ENCODE peak calls at places on chromosome 12, in four cellular contexts. One of them, this sample, is unnamed.

GRCh38 chr12:120735181-120735580 is 9.6 kb downstream of the ACADS start:
- DNase-seq in adrenal gland: no peak
- DNase-seq in transverse colon: no peak
- DNase-seq in tibial artery: no peak
- DNase-seq in this sample: no peak

GRCh38 chr12:47905313-47905730 is 528 bp upstream of the VDR start:
- DNase-seq in adrenal gland: peak; percentile 74
- DNase-seq in transverse colon: peak; percentile 84
- DNase-seq in tibial artery: peak; percentile 28
- DNase-seq in this sample: peak; percentile 83

GRCh38 chr12:108394196-108394595 is 55.1 kb upstream of the CMKLR1 start:
- DNase-seq in adrenal gland: peak; percentile 9
- DNase-seq in transverse colon: no peak
- DNase-seq in tibial artery: peak; percentile 47
- DNase-seq in this sample: peak; percentile 75

GRCh38 chr12:95384785-95385184 is 89.2 kb upstream of the METAP2 start:
- DNase-seq in adrenal gland: no peak
- DNase-seq in transverse colon: no peak
- DNase-seq in tibial artery: no peak
- DNase-seq in this sample: no peak

GRCh38 chr12:66403746-66404145 is 101.5 kb downstream of the HELB start:
- DNase-seq in adrenal gland: no peak
- DNase-seq in transverse colon: no peak
- DNase-seq in tibial artery: no peak
- DNase-seq in this sample: no peak

GRCh38 chr12:62123721-62124203 is 136.4 kb upstream of the USP15 start:
- DNase-seq in adrenal gland: peak; percentile 33
- DNase-seq in transverse colon: peak; percentile 15
- DNase-seq in tibial artery: peak; percentile 28
- DNase-seq in this sample: peak; percentile 44

GRCh38 chr12:29869916-29870315 is 86.2 kb upstream of the TMTC1 start:
- DNase-seq in adrenal gland: no peak
- DNase-seq in transverse colon: no peak
- DNase-seq in tibial artery: no peak
- DNase-seq in this sample: no peak

GRCh38 chr12:2958432-2959193 is 584 bp upstream of the TEAD4 start:
- DNase-seq in adrenal gland: peak; percentile 35
- DNase-seq in transverse colon: peak; percentile 73
- DNase-seq in tibial artery: peak; percentile 37
- DNase-seq in this sample: peak; percentile 69

GRCh38 chr12:88242161-88242925 is 100.2 kb downstream of the TMTC3 start:
- DNase-seq in adrenal gland: peak; percentile 58
- DNase-seq in transverse colon: no peak
- DNase-seq in tibial artery: peak; percentile 59
- DNase-seq in this sample: no peak

GRCh38 chr12:130160711-130161231 is 1.5 kb upstream of the FZD10 start:
- DNase-seq in adrenal gland: no peak
- DNase-seq in transverse colon: no peak
- DNase-seq in tibial artery: no peak
- DNase-seq in this sample: no peak

GRCh38 chr12:108649126-108649525 is 15.4 kb upstream of the SELPLG start:
- DNase-seq in adrenal gland: no peak
- DNase-seq in transverse colon: no peak
- DNase-seq in tibial artery: no peak
- DNase-seq in this sample: no peak

GRCh38 chr12:62834971-62835547 is 99.9 kb downstream of the PPM1H start:
- DNase-seq in adrenal gland: peak; percentile 51
- DNase-seq in transverse colon: no peak
- DNase-seq in tibial artery: no peak
- DNase-seq in this sample: no peak

GRCh38 chr12:131844140-131844539 is 15.9 kb downstream of the MMP17 start:
- DNase-seq in adrenal gland: no peak
- DNase-seq in transverse colon: no peak
- DNase-seq in tibial artery: no peak
- DNase-seq in this sample: no peak

GRCh38 chr12:41907036-41907435 is 237.6 kb downstream of the GXYLT1 start:
- DNase-seq in adrenal gland: no peak
- DNase-seq in transverse colon: no peak
- DNase-seq in tibial artery: no peak
- DNase-seq in this sample: peak; percentile 62

GRCh38 chr12:102964872-102965271 is 7.4 kb downstream of the ASCL1 start:
- DNase-seq in adrenal gland: no peak
- DNase-seq in transverse colon: peak; percentile 54
- DNase-seq in tibial artery: no peak
- DNase-seq in this sample: no peak

GRCh38 chr12:120686151-120686689 is 729 bp upstream of the MLEC start:
- DNase-seq in adrenal gland: peak; percentile 99
- DNase-seq in transverse colon: peak; percentile 99
- DNase-seq in tibial artery: peak; percentile 97
- DNase-seq in this sample: peak; percentile 99

GRCh38 chr12:12240671-12241345 is 26.0 kb downstream of the LRP6 start:
- DNase-seq in adrenal gland: no peak
- DNase-seq in transverse colon: no peak
- DNase-seq in tibial artery: no peak
- DNase-seq in this sample: no peak
- H3K27ac ChIP-seq in adrenal gland: no peak overlapping the region
- H3K27ac ChIP-seq in transverse colon: peak overlapping the region; percentile 9
- H3K27ac ChIP-seq in tibial artery: no peak overlapping the region
- H3K27ac ChIP-seq in this sample: no peak overlapping the region

GRCh38 chr12:4270016-4270669 is 3.4 kb upstream of the CCND2 start:
- DNase-seq in adrenal gland: no peak
- DNase-seq in transverse colon: peak; percentile 66
- DNase-seq in tibial artery: no peak
- DNase-seq in this sample: peak; percentile 79

GRCh38 chr12:4266990-4267389 is 6.6 kb upstream of the CCND2 start:
- DNase-seq in adrenal gland: no peak
- DNase-seq in transverse colon: no peak
- DNase-seq in tibial artery: no peak
- DNase-seq in this sample: no peak

GRCh38 chr12:4269279-4269991 is 4.1 kb upstream of the CCND2 start:
- DNase-seq in adrenal gland: peak; percentile 85
- DNase-seq in transverse colon: peak; percentile 89
- DNase-seq in tibial artery: peak; percentile 82
- DNase-seq in this sample: peak; percentile 93

GRCh38 chr12:4268549-4269181 is 4.9 kb upstream of the CCND2 start:
- DNase-seq in adrenal gland: no peak
- DNase-seq in transverse colon: no peak
- DNase-seq in tibial artery: no peak
- DNase-seq in this sample: no peak

GRCh38 chr12:4267904-4268548 is 5.5 kb upstream of the CCND2 start:
- DNase-seq in adrenal gland: no peak
- DNase-seq in transverse colon: no peak
- DNase-seq in tibial artery: no peak
- DNase-seq in this sample: no peak
- H3K27me3 ChIP-seq in adrenal gland: peaks cover 30% of the 10 kb centered on the region
- H3K27me3 ChIP-seq in transverse colon: peaks cover 8% of the 10 kb centered on the region
- H3K27me3 ChIP-seq in tibial artery: peaks cover 19% of the 10 kb centered on the region
- H3K27me3 ChIP-seq in this sample: no peaks in the 10 kb centered on the region

DNA sequence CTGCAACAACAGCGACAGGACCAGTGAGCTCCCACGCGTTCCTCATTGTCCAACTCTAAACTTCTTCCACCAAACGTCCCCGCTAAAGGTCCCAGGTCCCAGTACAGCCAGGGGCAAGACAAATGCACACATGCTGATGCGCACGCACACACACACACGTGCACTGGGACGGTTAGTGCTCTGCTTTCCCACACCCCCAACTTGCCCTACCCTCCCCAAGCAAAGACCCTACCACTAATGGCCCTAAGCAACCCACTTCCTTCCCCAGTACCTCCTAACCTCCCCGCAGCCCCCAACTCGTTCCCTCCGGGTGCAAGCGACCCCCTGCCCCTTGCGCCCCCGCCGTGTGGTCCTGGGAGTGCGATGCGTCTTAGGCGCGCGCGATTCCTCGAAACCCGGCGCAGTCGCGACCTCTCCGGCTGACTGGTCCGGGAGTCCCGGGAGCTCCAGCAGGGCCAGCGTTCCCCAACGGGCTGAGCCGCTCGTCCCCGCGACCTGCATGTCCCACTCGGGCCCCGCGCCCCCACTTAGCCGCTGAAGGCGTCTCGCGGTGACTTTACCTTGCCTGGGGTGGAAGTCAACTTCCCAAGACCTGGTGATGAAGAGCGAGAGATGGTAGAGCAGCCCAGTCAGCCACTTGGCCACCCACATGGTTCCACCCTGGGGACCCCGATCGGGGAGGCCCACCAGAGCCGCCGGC is 582 bp downstream of the ADAMTS20 start:
- DNase-seq in adrenal gland: no peak
- DNase-seq in transverse colon: no peak
- DNase-seq in tibial artery: no peak
- DNase-seq in this sample: peak; percentile 74
- H3K4me3 ChIP-seq in adrenal gland: no peak overlapping the region
- H3K4me3 ChIP-seq in transverse colon: no peak overlapping the region
- H3K4me3 ChIP-seq in tibial artery: no peak overlapping the region
- H3K4me3 ChIP-seq in this sample: no peak overlapping the region

GRCh38 chr12:54054442-54055332 is 1.1 kb downstream of the HOXC4 start:
- DNase-seq in adrenal gland: no peak
- DNase-seq in transverse colon: no peak
- DNase-seq in tibial artery: no peak
- DNase-seq in this sample: no peak
- H3K27ac ChIP-seq in adrenal gland: peak overlapping the region; percentile 4
- H3K27ac ChIP-seq in transverse colon: no peak overlapping the region
- H3K27ac ChIP-seq in tibial artery: peak overlapping the region; percentile 69
- H3K27ac ChIP-seq in this sample: no peak overlapping the region

GRCh38 chr12:52768479-52769200 is 8.5 kb downstream of the KRT76 start:
- DNase-seq in adrenal gland: no peak
- DNase-seq in transverse colon: no peak
- DNase-seq in tibial artery: no peak
- DNase-seq in this sample: no peak
- H3K27me3 ChIP-seq in adrenal gland: peaks cover 10% of the 10 kb centered on the region
- H3K27me3 ChIP-seq in transverse colon: no peaks in the 10 kb centered on the region
- H3K27me3 ChIP-seq in tibial artery: peaks cover 7% of the 10 kb centered on the region
- H3K27me3 ChIP-seq in this sample: no peaks in the 10 kb centered on the region

DNA sequence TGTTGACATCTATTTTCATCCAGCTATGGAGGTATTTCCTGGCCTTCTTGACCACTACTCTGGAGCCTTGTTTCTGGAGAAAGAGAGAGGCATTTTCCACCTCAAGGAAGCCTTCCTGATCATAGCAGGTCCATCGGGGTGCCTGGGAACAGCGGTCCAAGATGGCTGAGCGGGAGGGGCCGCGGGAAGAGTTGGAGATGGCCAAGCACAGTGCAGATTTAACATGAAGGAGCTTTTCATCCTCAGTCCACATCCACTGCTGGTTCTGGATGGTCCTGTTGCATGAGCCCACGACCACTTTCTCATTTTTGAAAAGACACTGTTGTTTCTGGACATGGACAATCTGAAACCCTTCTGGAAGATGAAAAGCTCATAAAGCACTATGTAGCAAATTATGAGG is 1.5 kb downstream of the PTPRB start:
- DNase-seq in adrenal gland: no peak
- DNase-seq in transverse colon: no peak
- DNase-seq in tibial artery: no peak
- DNase-seq in this sample: no peak
- H3K4me3 ChIP-seq in adrenal gland: no peak overlapping the region
- H3K4me3 ChIP-seq in transverse colon: no peak overlapping the region
- H3K4me3 ChIP-seq in tibial artery: no peak overlapping the region
- H3K4me3 ChIP-seq in this sample: no peak overlapping the region

GRCh38 chr12:52204095-52204930 is 12.5 kb upstream of the KRT80 start:
- DNase-seq in adrenal gland: peak; percentile 11
- DNase-seq in transverse colon: no peak
- DNase-seq in tibial artery: no peak
- DNase-seq in this sample: peak; percentile 29

GRCh38 chr12:52206309-52207040 is 14.7 kb upstream of the KRT80 start:
- DNase-seq in adrenal gland: peak; percentile 8
- DNase-seq in transverse colon: no peak
- DNase-seq in tibial artery: peak; percentile 10
- DNase-seq in this sample: no peak

GRCh38 chr12:52207106-52207505 is 15.3 kb upstream of the KRT80 start:
- DNase-seq in adrenal gland: no peak
- DNase-seq in transverse colon: no peak
- DNase-seq in tibial artery: peak; percentile 4
- DNase-seq in this sample: peak; percentile 69

GRCh38 chr12:52204931-52205505 is 13.2 kb upstream of the KRT80 start:
- DNase-seq in adrenal gland: no peak
- DNase-seq in transverse colon: no peak
- DNase-seq in tibial artery: no peak
- DNase-seq in this sample: peak; percentile 66

DNA sequence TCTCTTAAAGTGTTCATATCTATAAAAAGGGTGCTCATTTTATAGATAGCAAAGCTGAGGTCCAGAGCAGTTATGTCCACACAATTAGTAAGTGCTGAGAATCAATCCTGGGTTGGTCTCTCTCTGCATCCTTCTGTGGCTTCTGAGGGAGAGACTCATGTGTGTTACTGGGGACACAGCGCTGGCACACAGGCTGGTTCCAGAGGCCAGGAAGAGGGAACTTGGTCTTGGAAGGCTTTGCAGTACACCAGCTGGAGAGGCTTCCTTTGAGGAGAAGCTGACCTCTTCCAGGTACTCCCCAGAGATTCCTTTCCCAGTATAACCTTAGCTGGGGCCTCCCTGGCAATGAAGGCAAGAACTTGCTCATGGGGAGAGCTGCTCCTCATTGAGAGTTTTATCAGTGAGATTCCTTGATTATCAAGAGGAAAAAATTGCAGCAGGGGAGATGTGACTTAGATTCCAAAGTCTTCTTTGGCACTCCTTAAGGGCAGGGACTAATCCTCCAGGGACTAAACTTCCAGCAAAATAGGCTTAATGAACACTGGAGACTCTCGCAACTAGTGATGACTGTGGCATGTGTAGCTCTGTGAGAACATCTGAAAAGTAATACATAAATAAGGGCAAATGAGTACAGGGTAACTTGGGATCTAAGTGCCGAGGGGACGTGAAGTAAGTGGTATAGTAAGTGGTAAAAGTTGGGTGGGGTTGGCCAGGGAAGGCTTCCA is 13.9 kb upstream of the KRT80 start:
- DNase-seq in adrenal gland: no peak
- DNase-seq in transverse colon: no peak
- DNase-seq in tibial artery: peak; percentile 9
- DNase-seq in this sample: peak; percentile 41
- H3K27ac ChIP-seq in adrenal gland: no peak overlapping the region
- H3K27ac ChIP-seq in transverse colon: no peak overlapping the region
- H3K27ac ChIP-seq in tibial artery: no peak overlapping the region
- H3K27ac ChIP-seq in this sample: no peak overlapping the region

GRCh38 chr12:104573-105081 is 38.1 kb downstream of the IQSEC3 start:
- DNase-seq in adrenal gland: no peak
- DNase-seq in transverse colon: peak; percentile 26
- DNase-seq in tibial artery: no peak
- DNase-seq in this sample: no peak

GRCh38 chr12:101969-102878 is 35.7 kb downstream of the IQSEC3 start:
- DNase-seq in adrenal gland: no peak
- DNase-seq in transverse colon: no peak
- DNase-seq in tibial artery: no peak
- DNase-seq in this sample: no peak

GRCh38 chr12:103169-103981 is 36.8 kb downstream of the IQSEC3 start:
- DNase-seq in adrenal gland: no peak
- DNase-seq in transverse colon: no peak
- DNase-seq in tibial artery: no peak
- DNase-seq in this sample: no peak

GRCh38 chr12:105696-106095 is 39.1 kb downstream of the IQSEC3 start:
- DNase-seq in adrenal gland: no peak
- DNase-seq in transverse colon: no peak
- DNase-seq in tibial artery: no peak
- DNase-seq in this sample: no peak

DNA sequence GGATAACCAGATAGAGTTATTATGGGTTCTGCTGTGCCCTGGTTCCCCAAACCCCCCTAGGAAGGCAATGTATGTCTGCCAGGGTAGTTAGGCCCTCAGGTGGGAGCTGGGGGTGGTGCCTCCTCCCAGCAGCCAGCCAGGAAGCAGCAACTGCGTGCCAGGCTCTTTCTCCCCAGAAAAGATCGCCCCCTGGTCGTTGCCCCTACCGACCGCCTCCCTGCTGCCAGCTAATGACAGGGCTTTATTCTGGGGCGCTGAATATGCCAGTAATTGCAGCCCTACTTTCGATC is 36.3 kb downstream of the IQSEC3 start:
- DNase-seq in adrenal gland: no peak
- DNase-seq in transverse colon: no peak
- DNase-seq in tibial artery: no peak
- DNase-seq in this sample: no peak
- H3K27me3 ChIP-seq in adrenal gland: no peaks in the 10 kb centered on the region
- H3K27me3 ChIP-seq in transverse colon: peaks cover 67% of the 10 kb centered on the region
- H3K27me3 ChIP-seq in tibial artery: peaks cover 69% of the 10 kb centered on the region
- H3K27me3 ChIP-seq in this sample: no peaks in the 10 kb centered on the region